ENCODE peak calls at places on chromosome 4, in five cellular contexts. A, Z, J, X and E are unnamed samples.

GRCh38 chr4:141768954-141769353 is 132.6 kb downstream of the IL15 start:
- DNase-seq in X (peak; percentile 16), Z (no peak), J (no peak), A (peak; percentile 93), E (no peak)

GRCh38 chr4:144740316-144740715 is 94.4 kb downstream of the HHIP start:
- DNase-seq in X (no peak), Z (no peak), J (no peak), A (no peak), E (no peak)

GRCh38 chr4:169272265-169272886 is 1.6 kb upstream of the SH3RF1 start:
- DNase-seq in J (no peak), A (peak; percentile 28), X (no peak), Z (no peak), E (no peak)

GRCh38 chr4:37835031-37835430 is 8.5 kb downstream of the PGM2 start:
- DNase-seq in J (no peak), Z (no peak), X (no peak), A (no peak), E (no peak)

GRCh38 chr4:36189511-36190226 is 54.6 kb downstream of the ARAP2 start:
- DNase-seq in A (no peak), J (no peak), Z (no peak), X (no peak), E (no peak)

GRCh38 chr4:17058506-17058905 is 160.1 kb upstream of the LDB2 start:
- DNase-seq in J (no peak), A (no peak), X (no peak), Z (no peak), E (no peak)

GRCh38 chr4:23970193-23970850 is 80.5 kb upstream of the PPARGC1A start:
- DNase-seq in A (no peak), Z (no peak), X (no peak), J (no peak), E (no peak)

GRCh38 chr4:56908206-56909082 is 744 bp downstream of the REST start:
- DNase-seq in A (peak; percentile 76), X (peak; percentile 32), Z (peak; percentile 61), J (peak; percentile 74), E (peak; percentile 45)

GRCh38 chr4:82084747-82085146 is 289.0 kb downstream of the HNRNPD start:
- DNase-seq in J (no peak), Z (peak; percentile 46), X (no peak), A (no peak), E (no peak)

GRCh38 chr4:87574996-87575395 is 33.3 kb upstream of the DSPP start:
- DNase-seq in A (no peak), Z (no peak), X (no peak), J (no peak), E (no peak)

GRCh38 chr4:146134761-146135160 is 40.8 kb upstream of the LSM6 start:
- DNase-seq in X (no peak), Z (peak; percentile 92), J (no peak), A (peak; percentile 33), E (no peak)

GRCh38 chr4:26692014-26692726 is 108.3 kb downstream of the TBC1D19 start:
- DNase-seq in A (no peak), J (no peak), X (no peak), Z (no peak), E (peak; percentile 2)

GRCh38 chr4:89837385-89837995 is 529 bp upstream of the SNCA start:
- DNase-seq in A (peak; percentile 79), X (peak; percentile 2), Z (peak; percentile 18), J (peak; percentile 25), E (no peak)

GRCh38 chr4:75025432-75025831 is 92.5 kb downstream of the PARM1 start:
- DNase-seq in X (no peak), A (no peak), Z (no peak), J (no peak), E (no peak)

GRCh38 chr4:132101526-132101925 is 1047.6 kb upstream of the PCDH10 start:
- DNase-seq in X (no peak), J (no peak), A (no peak), Z (no peak), E (no peak)

GRCh38 chr4:152998861-152999260 is 62.7 kb downstream of the FHDC1 start:
- DNase-seq in X (no peak), A (no peak), Z (no peak), J (no peak), E (no peak)

GRCh38 chr4:38538517-38538916 is 125.5 kb upstream of the KLF3 start:
- DNase-seq in J (no peak), A (no peak), X (no peak), Z (no peak), E (no peak)

GRCh38 chr4:169620846-169621228 is 459 bp downstream of the CLCN3 start:
- DNase-seq in X (peak; percentile 20), A (peak; percentile 64), Z (no peak), J (no peak), E (no peak)

GRCh38 chr4:145679520-145679919 is 426 bp upstream of the C4orf51 start:
- DNase-seq in Z (peak; percentile 62), X (peak; percentile 65), A (peak; percentile 66), J (no peak), E (peak; percentile 30)

GRCh38 chr4:47528651-47529050 is 43.6 kb downstream of the ATP10D start:
- DNase-seq in A (no peak), Z (no peak), X (no peak), J (no peak), E (no peak)

GRCh38 chr4:137755033-137755471 is 222.8 kb upstream of the PCDH18 start:
- DNase-seq in X (peak; percentile 26), J (no peak), Z (no peak), A (no peak), E (no peak)

GRCh38 chr4:55386073-55386472 is 9.7 kb upstream of the TMEM165 start:
- DNase-seq in Z (no peak), J (no peak), A (peak; percentile 21), X (no peak), E (no peak)

GRCh38 chr4:5772528-5773270 is 61.7 kb downstream of the EVC start:
- DNase-seq in A (no peak), X (no peak), Z (no peak), J (no peak), E (no peak)

GRCh38 chr4:147813107-147813773 is 81.4 kb downstream of the ARHGAP10 start:
- DNase-seq in X (no peak), J (no peak), Z (no peak), A (no peak), E (no peak)

GRCh38 chr4:62262676-62263075 is 1062.5 kb downstream of the ADGRL3 start:
- DNase-seq in J (no peak), A (no peak), X (no peak), Z (no peak), E (no peak)

GRCh38 chr4:164337219-164337944 is 416.5 kb upstream of the SMIM31 start:
- DNase-seq in X (no peak), Z (no peak), J (no peak), A (no peak), E (no peak)

GRCh38 chr4:187309456-187309855 is 585.8 kb upstream of the FAT1 start:
- DNase-seq in X (no peak), J (no peak), Z (no peak), A (no peak), E (no peak)

GRCh38 chr4:137471895-137472294 is 60.4 kb downstream of the PCDH18 start:
- DNase-seq in J (no peak), Z (no peak), X (no peak), A (no peak), E (no peak)

DNA sequence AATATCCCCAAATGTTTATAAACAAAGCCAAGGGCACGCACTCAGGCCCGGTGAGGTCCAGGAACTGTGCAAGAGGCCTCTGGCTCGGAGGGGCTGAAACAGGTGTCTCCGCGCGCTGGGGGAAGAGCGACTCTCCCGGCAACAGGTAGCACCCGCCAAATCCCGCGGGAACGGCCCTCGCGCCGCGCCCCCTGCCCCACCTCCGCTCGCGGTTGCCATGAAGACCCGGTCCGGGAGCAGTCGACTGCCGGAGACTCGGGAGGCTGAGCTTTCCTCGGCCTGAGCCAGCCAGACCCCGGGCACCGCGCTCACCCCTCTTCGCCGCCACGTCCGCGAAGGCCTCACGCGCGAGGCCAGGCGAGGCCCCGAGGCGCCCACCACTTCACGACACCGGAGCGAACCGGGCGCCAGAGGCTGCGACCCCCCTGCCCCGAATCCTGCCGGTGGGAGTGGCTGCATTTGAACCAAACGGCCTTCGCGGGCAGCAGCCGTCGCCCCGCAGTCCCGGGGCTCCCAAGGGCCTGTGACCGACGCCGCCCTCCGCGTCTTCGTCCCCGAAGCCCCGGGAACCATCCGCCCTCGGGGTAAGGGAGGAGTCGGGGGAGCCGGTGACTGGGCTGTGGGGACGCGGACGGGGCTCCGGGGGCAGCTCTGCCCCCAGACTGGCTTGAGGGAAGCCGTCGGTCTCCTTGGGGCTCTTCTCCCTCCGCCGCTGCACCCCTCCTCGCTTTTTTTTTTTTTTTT is at the start of gene NSUN7:
- DNase-seq in A (peak; percentile 10), X (peak; percentile 67), J (peak; percentile 40), Z (peak; percentile 75), E (no peak)
- TF ChIP-seq POLR2A in A (no peak), X (no peak), J (no peak), Z (peak; percentile 45), E (no peak)

GRCh38 chr4:2802618-2803531 is 10.0 kb downstream of the SH3BP2 start:
- DNase-seq in X (no peak), Z (no peak), J (no peak), A (no peak), E (no peak)
- TF ChIP-seq POLR2A in X (no peak), Z (no peak), J (no peak), A (no peak), E (no peak)

DNA sequence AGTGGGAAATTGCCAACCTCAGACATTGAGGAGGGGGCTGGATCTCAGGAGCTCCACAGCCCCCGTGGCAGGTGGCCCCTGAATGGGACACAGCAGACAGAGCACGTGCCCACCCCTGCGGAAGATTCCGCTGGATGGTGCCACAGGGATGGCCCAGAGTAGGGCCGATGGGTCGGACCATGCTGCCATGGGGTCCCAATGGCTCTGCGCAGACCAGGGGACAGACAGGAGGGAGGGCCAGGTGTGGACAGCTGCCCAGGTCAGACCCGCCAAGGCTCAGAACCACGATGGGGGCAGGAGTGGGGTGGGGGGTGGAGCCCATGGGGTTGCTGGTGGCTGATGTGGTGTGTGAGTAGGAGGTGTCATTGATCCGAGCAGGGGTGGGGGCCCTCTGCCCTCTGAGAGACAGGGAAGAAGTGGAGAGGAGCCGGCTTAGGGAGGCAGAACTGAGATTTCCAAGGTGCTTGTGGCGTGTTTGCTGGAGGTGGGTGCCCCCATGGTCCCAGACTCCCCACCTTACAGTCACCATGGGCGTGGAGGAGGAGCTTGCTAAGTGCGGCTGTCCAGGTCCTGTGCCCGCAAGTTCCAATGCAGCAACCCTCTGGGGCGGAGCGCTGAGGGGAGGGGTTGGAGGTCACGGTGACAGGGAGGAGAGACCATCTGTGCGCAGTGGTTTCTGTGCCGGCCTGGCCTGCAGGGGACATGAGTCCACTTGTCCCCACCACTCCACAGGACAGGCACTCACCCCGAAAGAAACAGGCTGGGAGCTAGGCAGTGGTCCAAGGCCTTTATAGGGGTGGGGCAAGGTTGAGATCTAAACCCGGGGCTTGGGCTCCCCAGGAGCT is 12.9 kb downstream of the SH3TC1 start:
- DNase-seq in A (no peak), Z (no peak), J (no peak), X (no peak), E (no peak)
- TF ChIP-seq POLR2A in A (no peak), Z (no peak), J (no peak), X (no peak), E (no peak)

GRCh38 chr4:182067828-182068227 is 175.4 kb upstream of the TENM3 start:
- DNase-seq in Z (no peak), A (no peak), X (no peak), J (no peak), E (no peak)

GRCh38 chr4:182063651-182064050 is 179.6 kb upstream of the TENM3 start:
- DNase-seq in J (no peak), A (no peak), X (no peak), Z (no peak), E (no peak)

GRCh38 chr4:182066037-182066436 is 177.2 kb upstream of the TENM3 start:
- DNase-seq in J (no peak), A (no peak), X (no peak), Z (no peak), E (no peak)

GRCh38 chr4:182062936-182063335 is 180.3 kb upstream of the TENM3 start:
- DNase-seq in J (no peak), A (no peak), Z (no peak), X (no peak), E (peak; percentile 22)

GRCh38 chr4:182065255-182065654 is 177.9 kb upstream of the TENM3 start:
- DNase-seq in A (no peak), J (no peak), X (no peak), Z (no peak), E (no peak)
- TF ChIP-seq POLR2A in A (no peak), J (no peak), X (no peak), Z (no peak), E (no peak)